ENCODE peak calls at places on chromosome 5, in five cellular contexts. A, B, X, D and N are unnamed samples.

GRCh38 chr5:78364005-78364404 is 3.6 kb downstream of the SCAMP1 start:
- DNase-seq in A (no peak), B (no peak), X (no peak), D (no peak), N (no peak)

GRCh38 chr5:129271309-129271708 is 176.8 kb downstream of the ISOC1 start:
- DNase-seq in A (no peak), B (no peak), X (no peak), D (no peak), N (no peak)

GRCh38 chr5:72920690-72921089 is 35.2 kb upstream of the FCHO2 start:
- DNase-seq in A (peak), B (no peak), X (no peak), D (no peak), N (no peak)

GRCh38 chr5:167440846-167441245 is 850.6 kb upstream of the WWC1 start:
- DNase-seq in A (no peak), B (no peak), X (no peak), D (no peak), N (no peak)

GRCh38 chr5:181005791-181006190 is 17.1 kb downstream of the BTNL3 start:
- DNase-seq in A (no peak), B (no peak), X (no peak), D (no peak), N (no peak)

GRCh38 chr5:56693220-56693579 is 122.1 kb upstream of the MAP3K1 start:
- DNase-seq in A (no peak), B (no peak), X (no peak), D (no peak), N (no peak)

GRCh38 chr5:13985736-13986418 is 41.4 kb upstream of the DNAH5 start:
- DNase-seq in A (peak), B (peak), X (no peak), D (no peak), N (peak)

GRCh38 chr5:6469836-6470235 is 21.2 kb downstream of the UBE2QL1 start:
- DNase-seq in A (no peak), B (no peak), X (no peak), D (no peak), N (no peak)

GRCh38 chr5:66769839-66770617 is 173.8 kb downstream of the MAST4 start:
- DNase-seq in A (no peak), B (no peak), X (no peak), D (no peak), N (no peak)

GRCh38 chr5:139394654-139395566 is at the start of gene PROB1:
- DNase-seq in A (no peak), B (no peak), X (no peak), D (no peak), N (no peak)

GRCh38 chr5:56900858-56901578 is 8.4 kb upstream of the SETD9 start:
- DNase-seq in A (peak), B (no peak), X (peak), D (no peak), N (no peak)

GRCh38 chr5:43917925-43918324 is 314.9 kb downstream of the NNT start:
- DNase-seq in A (no peak), B (no peak), X (no peak), D (no peak), N (no peak)

GRCh38 chr5:142063878-142064331 is 44.7 kb upstream of the NDFIP1 start:
- DNase-seq in A (peak), B (peak), X (peak), D (no peak), N (no peak)

GRCh38 chr5:100722657-100723056 is 180.4 kb downstream of the ST8SIA4 start:
- DNase-seq in A (no peak), B (no peak), X (no peak), D (no peak), N (no peak)

GRCh38 chr5:156913719-156914370 is 49.2 kb downstream of the TIMD4 start:
- DNase-seq in A (no peak), B (no peak), X (peak), D (no peak), N (no peak)

GRCh38 chr5:31614147-31615030 is 24.5 kb upstream of the PDZD2 start:
- DNase-seq in A (no peak), B (no peak), X (no peak), D (no peak), N (no peak)

GRCh38 chr5:130939059-130939458 is 226.0 kb downstream of the HINT1 start:
- DNase-seq in A (no peak), B (no peak), X (no peak), D (no peak), N (no peak)

DNA sequence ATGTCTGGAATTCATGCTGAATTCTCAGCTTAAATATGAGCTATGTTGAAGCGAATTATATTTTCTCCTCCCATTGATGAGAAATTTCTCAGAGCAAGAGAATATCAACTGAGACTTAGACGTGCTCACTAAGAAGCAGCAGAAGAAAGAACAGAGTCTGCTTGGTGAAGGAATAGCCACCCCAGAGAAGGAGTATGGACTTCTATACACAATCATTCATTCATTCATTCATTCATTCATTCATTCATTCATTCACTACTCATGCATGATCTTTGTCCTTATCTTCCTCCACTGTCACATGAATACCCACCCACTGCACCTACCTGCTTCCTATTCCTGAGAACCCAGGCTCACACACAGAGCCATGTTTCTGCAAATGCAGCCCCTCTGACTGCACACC is 206.6 kb downstream of the DEPDC1B start:
- DNase-seq in A (no peak), B (no peak), X (no peak), D (no peak), N (no peak)
- H3K4me3 ChIP-seq in A (no peak), B (no peak), X (no peak), D (no peak), N (no peak)

GRCh38 chr5:140965905-140966292 is 377 bp upstream of the PCDHAC2 start:
- DNase-seq in A (no peak), B (no peak), X (no peak), D (no peak), N (no peak)
- H3K4me3 ChIP-seq in A (no peak), B (peak), X (no peak), D (peak), N (peak)

DNA sequence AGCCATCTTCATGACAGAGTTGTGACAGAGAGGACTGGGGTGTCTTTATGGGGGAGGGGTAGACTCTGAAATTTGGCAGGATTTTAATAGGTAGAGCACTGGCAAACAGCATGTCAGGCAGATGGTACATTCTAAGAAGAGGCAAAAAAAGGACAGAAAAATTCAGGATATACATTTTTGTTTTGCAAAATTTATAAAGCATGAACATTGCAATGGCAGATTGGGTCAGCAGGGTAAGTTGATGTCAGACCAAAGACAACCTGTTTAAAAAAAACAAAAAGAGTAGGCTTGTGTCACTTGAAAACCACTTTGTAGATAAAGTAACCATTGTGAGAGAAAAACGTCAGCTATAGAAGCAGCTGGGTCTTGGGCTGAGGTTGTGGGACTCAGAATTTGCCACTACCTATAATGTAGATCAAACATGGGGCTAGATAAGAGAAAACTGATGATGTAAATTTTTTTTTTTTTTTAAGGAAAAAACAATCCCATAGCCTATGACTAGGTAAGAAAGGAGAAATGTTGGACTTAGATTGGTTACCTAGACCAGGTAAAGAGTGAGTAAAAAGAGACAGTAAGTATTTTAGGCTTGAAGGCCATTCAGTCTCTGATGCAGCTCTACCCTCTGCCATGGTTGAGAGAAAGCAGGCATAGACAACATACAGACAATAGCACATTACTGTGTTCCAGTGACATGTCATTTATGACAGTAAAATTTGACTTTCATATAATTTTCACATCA is 8.3 kb downstream of the CAMK4 start:
- DNase-seq in A (no peak), B (no peak), X (no peak), D (no peak), N (no peak)
- H3K4me3 ChIP-seq in A (no peak), B (no peak), X (peak), D (no peak), N (no peak)

GRCh38 chr5:135457424-135458071 is 5.4 kb upstream of the TIFAB start:
- DNase-seq in A (peak), B (no peak), X (peak), D (peak), N (no peak)
- H3K4me3 ChIP-seq in A (no peak), B (no peak), X (no peak), D (no peak), N (no peak)